ENCODE peak calls at places on chromosomes 3 and 15, in six cellular contexts. I, U, B, M, F and Q are unnamed samples.

GRCh38 chr3:146814601-146815315 is 209.6 kb upstream of the PLSCR5 start:
- DNase-seq in I (peak), B (no peak), M (no peak), U (no peak), F (peak), Q (peak)

GRCh38 chr15:27342991-27343390 is 372.0 kb downstream of the GABRG3 start:
- DNase-seq in U (no peak), B (no peak), F (no peak), M (no peak), I (no peak), Q (no peak)

GRCh38 chr3:116815321-116815720 is 105.7 kb downstream of the TUSC7 start:
- DNase-seq in U (no peak), I (no peak), B (no peak), M (no peak), F (peak), Q (no peak)

GRCh38 chr3:136232413-136232812 is 17.7 kb upstream of the PCCB start:
- DNase-seq in M (no peak), F (no peak), I (peak), B (no peak), U (no peak), Q (no peak)

GRCh38 chr3:52268036-52268435 is 10.4 kb downstream of the WDR82 start:
- DNase-seq in B (no peak), I (no peak), M (no peak), F (peak), U (no peak), Q (no peak)

GRCh38 chr3:172673210-172673679 is 37.6 kb downstream of the NCEH1 start:
- DNase-seq in F (peak), I (peak), U (no peak), B (peak), M (peak), Q (peak)

GRCh38 chr3:73324203-73325155 is 263.0 kb downstream of the EBLN2 start:
- DNase-seq in F (no peak), M (no peak), B (no peak), I (no peak), U (no peak), Q (no peak)

GRCh38 chr15:29696950-29697738 is 125.1 kb downstream of the TJP1 start:
- DNase-seq in F (no peak), U (no peak), I (no peak), B (no peak), M (no peak), Q (no peak)

GRCh38 chr15:68817304-68818087 is 3.2 kb downstream of the ANP32A start:
- DNase-seq in M (no peak), U (no peak), F (peak), B (peak), I (peak), Q (peak)

GRCh38 chr3:52704611-52705437 is 767 bp downstream of the GLT8D1 start:
- DNase-seq in F (peak), U (no peak), B (no peak), I (peak), M (no peak), Q (peak)

GRCh38 chr3:53103566-53104296 is 26.5 kb downstream of the RFT1 start:
- DNase-seq in F (no peak), U (no peak), I (peak), M (no peak), B (no peak), Q (no peak)

DNA sequence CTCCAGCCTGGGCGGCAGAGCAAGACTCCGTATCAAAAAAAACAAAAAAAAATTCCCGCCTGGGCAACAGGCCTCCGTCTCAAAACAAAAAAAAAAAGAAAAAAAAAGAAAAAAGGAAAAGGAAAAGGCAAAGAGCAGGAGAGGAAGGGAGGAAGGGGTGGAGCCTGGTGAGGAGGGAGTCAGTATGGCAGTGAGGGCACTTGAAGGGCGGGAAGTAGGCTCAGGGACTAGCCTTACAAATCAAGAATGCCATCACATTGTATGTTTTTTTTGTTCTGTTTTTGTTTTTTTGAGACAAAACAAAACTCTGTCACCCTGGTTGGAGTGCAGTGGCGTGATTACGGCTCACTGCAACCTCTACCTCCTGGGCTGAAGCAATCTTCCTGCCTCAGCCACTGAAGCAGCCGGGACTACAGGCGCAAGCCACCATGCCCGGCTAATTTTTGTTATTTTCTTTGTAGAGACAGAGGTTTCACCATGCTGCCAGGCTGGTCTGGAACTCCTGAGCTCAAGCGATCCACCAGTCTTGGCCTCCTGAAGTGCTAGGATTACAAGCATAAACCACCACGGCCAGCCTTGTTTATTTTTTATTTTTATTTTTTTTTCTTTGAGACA is 10.4 kb upstream of the PIK3CB start:
- DNase-seq in U (no peak), F (peak), I (no peak), B (no peak), M (peak), Q (no peak)
- H4K8ac ChIP-seq in U (peak), F (peak), I (no peak), B (no peak), M (peak), Q (no peak)

DNA sequence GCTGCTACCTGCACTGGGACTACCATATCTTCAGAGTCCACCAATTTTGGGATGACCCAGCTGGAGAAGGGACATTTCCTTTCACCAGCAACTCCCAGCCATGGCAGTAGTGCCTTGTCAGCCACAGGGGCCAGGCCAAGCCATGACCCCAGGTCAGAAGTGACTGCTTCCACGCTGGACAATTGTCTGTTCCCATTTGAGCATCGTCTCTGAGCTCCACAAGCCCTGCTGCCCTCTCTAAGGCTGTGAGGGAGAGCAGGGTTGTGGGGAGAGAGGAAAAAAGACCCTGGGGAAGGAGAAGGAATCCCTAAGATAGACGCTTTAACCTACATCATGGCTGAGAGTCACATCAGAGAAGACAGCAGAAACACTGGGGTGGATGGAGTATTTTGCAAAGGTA is 7.4 kb upstream of the RARRES1 start:
- DNase-seq in M (no peak), I (no peak), U (no peak), F (no peak), B (no peak), Q (no peak)
- H4K91ac ChIP-seq in M (no peak), I (no peak), U (no peak), F (no peak), B (no peak), Q (no peak)

GRCh38 chr3:69250014-69250413 is 127.6 kb upstream of the LMOD3 start:
- DNase-seq in I (no peak), B (peak), M (peak), U (no peak), F (no peak), Q (peak)
- H4K8ac ChIP-seq in I (no peak), B (no peak), M (no peak), U (no peak), F (no peak), Q (no peak)

GRCh38 chr15:30926161-30926560 is 22.4 kb downstream of the FAN1 start:
- DNase-seq in F (no peak), B (no peak), I (no peak), M (no peak), U (no peak), Q (no peak)
- H4K91ac ChIP-seq in F (no peak), B (no peak), I (no peak), M (no peak), U (no peak), Q (no peak)

GRCh38 chr15:80940851-80941250 is 48.8 kb downstream of the MESD start:
- DNase-seq in U (no peak), M (no peak), I (no peak), F (no peak), B (no peak), Q (no peak)
- H4K8ac ChIP-seq in U (no peak), M (no peak), I (no peak), F (no peak), B (no peak), Q (no peak)

DNA sequence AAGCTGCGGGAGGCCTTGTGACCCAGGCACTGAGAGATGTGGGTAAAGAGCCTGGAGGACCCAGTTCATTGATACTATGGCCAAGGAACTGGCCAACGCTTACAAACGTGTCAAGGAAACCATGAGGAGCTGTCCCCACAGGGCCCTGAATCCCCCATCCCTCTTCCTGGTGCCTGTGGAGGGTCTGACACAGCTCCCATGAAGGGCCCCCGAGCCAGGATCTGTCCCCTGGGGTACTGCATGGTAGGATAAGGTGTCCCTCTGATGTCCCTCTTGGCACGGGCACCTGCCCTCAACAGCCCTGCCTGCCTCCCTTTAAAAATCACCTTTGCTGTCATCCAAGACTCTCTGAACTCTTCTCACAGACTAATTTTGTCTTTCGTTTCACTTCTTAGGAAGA is 122.4 kb downstream of the ADCY5 start:
- DNase-seq in M (no peak), F (no peak), I (no peak), B (no peak), U (no peak), Q (no peak)
- H4K91ac ChIP-seq in M (no peak), F (no peak), I (no peak), B (no peak), U (no peak), Q (no peak)

GRCh38 chr3:179425075-179425474 is 26.2 kb downstream of the GNB4 start:
- DNase-seq in U (no peak), I (no peak), M (no peak), F (no peak), B (no peak), Q (no peak)
- H4K8ac ChIP-seq in U (no peak), I (no peak), M (no peak), F (no peak), B (no peak), Q (no peak)

GRCh38 chr15:81514769-81515168 is 140.8 kb upstream of the TMC3 start:
- DNase-seq in U (no peak), B (no peak), I (no peak), F (no peak), M (no peak), Q (no peak)
- H4K91ac ChIP-seq in U (no peak), B (no peak), I (no peak), F (no peak), M (no peak), Q (no peak)